ENCODE peak calls at places on chromosome 16, in seven cellular contexts. B is HepG2, J is SK-N-SH, A is HCT116, I is H1, Z is K562, R is GM12878. X is an unnamed sample.
A peak's percentile ranks its signal among the peaks of the same experiment; 100 is the strongest.

GRCh38 chr16:85018529-85019236 is 7.3 kb upstream of the ZDHHC7 start:
- DNase-seq in B (no peak), I (no peak), A (no peak), R (no peak), J (no peak), Z (no peak), X (no peak)

GRCh38 chr16:67170168-67170947 is at the start of gene NOL3:
- DNase-seq in A (no peak), I (peak; percentile 79), B (peak; percentile 87), Z (peak; percentile 94), R (peak; percentile 58), J (peak; percentile 93), X (peak; percentile 94)

GRCh38 chr16:81545470-81546175 is 101.0 kb downstream of the CMIP start:
- DNase-seq in A (no peak), Z (no peak), B (no peak), R (no peak), J (no peak), I (no peak), X (no peak)

GRCh38 chr16:84464116-84464515 is 40.3 kb downstream of the MEAK7 start:
- DNase-seq in I (peak; percentile 11), Z (no peak), A (no peak), R (no peak), J (no peak), B (no peak), X (no peak)

GRCh38 chr16:29920690-29921371 is 5.2 kb downstream of the KCTD13 start:
- DNase-seq in Z (no peak), I (no peak), R (no peak), J (no peak), B (no peak), A (no peak), X (no peak)

GRCh38 chr16:88510091-88510719 is 57.1 kb downstream of the ZFPM1 start:
- DNase-seq in J (peak; percentile 71), A (no peak), B (no peak), I (no peak), R (no peak), Z (no peak), X (peak; percentile 95)

GRCh38 chr16:89291776-89292175 is 74.3 kb downstream of the ZNF778 start:
- DNase-seq in A (no peak), Z (no peak), I (no peak), J (no peak), R (no peak), B (no peak), X (no peak)

GRCh38 chr16:85522842-85523601 is 90.1 kb upstream of the GSE1 start:
- DNase-seq in B (no peak), J (no peak), R (no peak), I (no peak), Z (no peak), A (no peak), X (peak; percentile 94)

GRCh38 chr16:67967183-67967955 is 1.1 kb downstream of the SLC12A4 start:
- DNase-seq in R (no peak), A (no peak), I (no peak), Z (no peak), J (no peak), B (no peak), X (no peak)

GRCh38 chr16:51818342-51818944 is 667.4 kb upstream of the SALL1 start:
- DNase-seq in R (no peak), J (peak; percentile 28), A (no peak), I (peak; percentile 89), B (peak; percentile 31), Z (no peak), X (no peak)

GRCh38 chr16:57166951-57167350 is 18.9 kb downstream of the PSME3IP1 start:
- DNase-seq in J (no peak), I (no peak), A (no peak), B (no peak), R (no peak), Z (no peak), X (no peak)

GRCh38 chr16:4796982-4797804 is 2.0 kb downstream of the SMIM22 start:
- DNase-seq in B (no peak), I (no peak), Z (no peak), A (no peak), J (no peak), R (no peak), X (no peak)

GRCh38 chr16:13316008-13316407 is 414.6 kb downstream of the SHISA9 start:
- DNase-seq in J (no peak), I (no peak), Z (no peak), A (no peak), R (no peak), B (no peak), X (no peak)

GRCh38 chr16:88467433-88468051 is 14.5 kb downstream of the ZFPM1 start:
- DNase-seq in Z (no peak), I (no peak), R (no peak), A (no peak), J (no peak), B (no peak), X (no peak)

GRCh38 chr16:82034981-82035612 is at the start of gene HSD17B2:
- DNase-seq in J (no peak), B (peak; percentile 92), Z (no peak), R (no peak), I (no peak), A (no peak), X (no peak)

GRCh38 chr16:80375513-80375912 is 165.3 kb upstream of the DYNLRB2 start:
- DNase-seq in J (no peak), B (no peak), Z (no peak), I (no peak), R (no peak), A (no peak), X (no peak)

GRCh38 chr16:80372341-80372740 is 168.5 kb upstream of the DYNLRB2 start:
- DNase-seq in R (no peak), Z (no peak), J (no peak), I (no peak), B (no peak), A (no peak), X (no peak)

GRCh38 chr16:80375973-80376372 is 164.8 kb upstream of the DYNLRB2 start:
- DNase-seq in Z (no peak), J (no peak), B (no peak), I (no peak), A (no peak), R (no peak), X (no peak)

GRCh38 chr16:80376941-80377340 is 163.9 kb upstream of the DYNLRB2 start:
- DNase-seq in A (no peak), I (no peak), J (no peak), R (no peak), Z (no peak), B (no peak), X (no peak)

DNA sequence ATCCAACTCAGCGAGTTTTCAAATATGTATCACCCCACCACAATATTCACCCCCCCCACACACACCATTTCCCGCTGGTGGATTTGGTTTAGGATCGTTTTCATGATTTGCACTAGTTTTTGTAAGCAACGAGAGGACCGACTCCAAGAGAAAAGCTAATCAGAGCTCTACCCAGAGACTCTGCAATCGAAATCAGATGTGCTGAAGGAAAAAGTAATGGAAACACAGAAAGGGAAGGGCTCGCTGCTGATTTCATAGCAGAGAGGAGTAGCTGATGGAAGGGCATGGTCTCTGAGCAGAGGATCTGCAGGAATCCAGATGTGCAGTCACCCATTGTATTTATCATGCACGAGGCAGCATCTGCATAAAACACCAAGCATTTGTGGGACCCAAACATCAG is 163.2 kb upstream of the DYNLRB2 start:
- DNase-seq in J (no peak), B (no peak), R (no peak), I (no peak), A (no peak), Z (no peak), X (no peak)
- TF ChIP-seq JUND in J (no peak), B (no peak), R (no peak), I (no peak), A (no peak), Z (no peak), X (no peak)

GRCh38 chr16:49458656-49459445 is 85.2 kb downstream of the C16orf78 start:
- DNase-seq in J (no peak), I (no peak), Z (no peak), B (no peak), R (no peak), A (no peak), X (no peak)
- TF ChIP-seq JUND in J (no peak), I (no peak), Z (no peak), B (no peak), R (no peak), A (no peak), X (no peak)

GRCh38 chr16:63287411-63287810 is 1251.2 kb upstream of the CDH8 start:
- DNase-seq in A (no peak), I (no peak), J (no peak), Z (no peak), B (no peak), R (no peak), X (no peak)

GRCh38 chr16:63292036-63292435 is 1255.8 kb upstream of the CDH8 start:
- DNase-seq in Z (no peak), A (no peak), B (no peak), J (no peak), R (no peak), I (no peak), X (no peak)

DNA sequence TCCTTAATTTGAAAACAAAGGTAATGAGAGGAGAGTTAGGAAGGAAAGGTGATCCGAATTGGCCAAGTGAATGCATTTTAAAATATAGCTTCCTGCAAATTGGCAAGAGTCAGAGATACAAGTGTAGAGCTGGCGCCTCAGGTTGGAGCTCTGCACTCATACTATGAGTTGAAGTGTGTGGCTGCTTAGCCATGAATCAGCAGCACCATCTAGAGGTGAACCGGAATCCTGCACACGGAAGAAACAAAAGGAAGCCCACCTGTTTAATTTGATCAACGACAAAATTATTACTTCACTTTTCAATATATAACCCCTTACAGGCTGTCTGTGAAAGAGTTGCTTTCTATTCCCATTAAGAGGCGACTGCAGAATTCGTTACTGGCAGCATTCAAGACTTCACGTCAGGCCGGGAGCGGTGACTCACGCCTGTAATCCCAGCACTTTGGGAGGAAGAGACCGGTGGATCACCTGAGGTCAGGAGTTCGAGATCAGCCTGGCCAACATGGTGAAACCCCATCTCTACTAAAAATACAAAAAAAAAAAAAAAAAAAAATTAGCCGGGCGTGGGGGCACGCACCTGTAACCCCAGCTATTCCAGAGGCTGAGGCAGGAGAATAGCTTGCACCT is 1253.7 kb upstream of the CDH8 start:
- DNase-seq in I (peak; percentile 77), B (peak; percentile 44), R (no peak), A (no peak), Z (peak; percentile 6), J (peak; percentile 48), X (peak; percentile 8)
- TF ChIP-seq JUND in I (no peak), B (no peak), R (no peak), A (no peak), Z (no peak), J (no peak), X (no peak)

GRCh38 chr16:86787538-86787937 is 209.2 kb downstream of the FOXL1 start:
- DNase-seq in J (no peak), I (no peak), A (no peak), B (no peak), Z (no peak), R (no peak), X (no peak)

GRCh38 chr16:86794216-86794864 is 216.0 kb downstream of the FOXL1 start:
- DNase-seq in A (no peak), J (no peak), Z (no peak), I (no peak), B (no peak), R (no peak), X (no peak)

GRCh38 chr16:86786338-86786737 is 208.0 kb downstream of the FOXL1 start:
- DNase-seq in B (no peak), R (no peak), Z (no peak), J (no peak), I (no peak), A (no peak), X (no peak)

GRCh38 chr16:86789621-86790051 is 211.3 kb downstream of the FOXL1 start:
- DNase-seq in B (no peak), J (no peak), A (no peak), Z (no peak), R (no peak), I (no peak), X (no peak)

GRCh38 chr16:86791287-86792074 is 213.1 kb downstream of the FOXL1 start:
- DNase-seq in J (no peak), A (no peak), I (no peak), B (no peak), R (no peak), Z (no peak), X (no peak)
- TF ChIP-seq JUND in J (no peak), A (no peak), I (no peak), B (no peak), R (no peak), Z (no peak), X (no peak)

X was measured in T47D.